ENCODE peak calls at places on chromosomes 6 and 20, in ten cellular contexts. V is esophagus muscularis mucosa, T is dorsolateral prefrontal cortex, X is fibroblast of the aortic adventitia, P is pancreas, M is heart right ventricle, A is Peyer's patch, S is cardiac muscle cell, H is transverse colon, Y is AG09309. R is an unnamed sample.

GRCh38 chr6:130676077-130676772 is 151.0 kb upstream of the SMLR1 start:
- DNase-seq in H (peak; percentile 9), A (no peak), Y (no peak), M (no peak), P (no peak), X (peak; percentile 13), V (no peak), S (no peak), T (no peak), R (no peak)

GRCh38 chr6:168354338-168354737 is 34.8 kb upstream of the DACT2 start:
- DNase-seq in P (no peak), S (no peak), T (no peak), Y (no peak), H (no peak), M (no peak), V (no peak), X (no peak), A (no peak), R (no peak)

GRCh38 chr6:137363805-137364138 is 130.4 kb downstream of the OLIG3 start:
- DNase-seq in T (no peak), V (no peak), P (no peak), H (no peak), Y (no peak), X (no peak), A (no peak), S (no peak), M (no peak), R (no peak)

GRCh38 chr20:10550204-10551118 is 115.4 kb downstream of the SLX4IP start:
- DNase-seq in V (peak; percentile 74), H (no peak), P (peak; percentile 70), A (no peak), Y (no peak), M (no peak), X (no peak), T (no peak), S (no peak), R (no peak)

GRCh38 chr20:14344746-14345145 is 7.3 kb upstream of the FLRT3 start:
- DNase-seq in S (no peak), V (no peak), H (no peak), Y (no peak), T (no peak), M (no peak), P (no peak), A (no peak), X (no peak), R (no peak)

GRCh38 chr20:34825530-34826362 is at the start of gene NCOA6:
- DNase-seq in H (peak; percentile 91), M (peak; percentile 92), V (peak; percentile 96), X (peak; percentile 76), P (peak; percentile 95), T (peak; percentile 89), A (peak; percentile 86), Y (peak; percentile 28), S (peak; percentile 90), R (peak; percentile 90)

GRCh38 chr20:35718972-35719635 is 19.9 kb downstream of the ROMO1 start:
- DNase-seq in H (no peak), V (no peak), T (no peak), X (no peak), P (no peak), M (no peak), Y (no peak), S (no peak), A (no peak), R (no peak)

GRCh38 chr6:27672113-27672799 is 199.4 kb upstream of the ZNF184 start:
- DNase-seq in V (no peak), A (no peak), P (no peak), X (peak; percentile 40), M (no peak), S (peak; percentile 62), H (peak; percentile 14), T (no peak), Y (no peak), R (no peak)

GRCh38 chr6:157120523-157121232 is 202.6 kb downstream of the TMEM242 start:
- DNase-seq in A (no peak), M (no peak), P (no peak), X (no peak), H (no peak), S (no peak), V (no peak), T (no peak), Y (no peak), R (no peak)

GRCh38 chr6:8183266-8183665 is 80.9 kb upstream of the EEF1E1 start:
- DNase-seq in V (no peak), S (no peak), H (no peak), T (no peak), M (no peak), A (no peak), P (no peak), X (no peak), Y (no peak), R (no peak)

GRCh38 chr6:139219746-139220145 is 72.1 kb downstream of the TXLNB start:
- DNase-seq in Y (no peak), H (no peak), A (no peak), X (no peak), M (no peak), V (no peak), T (no peak), P (no peak), S (no peak), R (no peak)

GRCh38 chr6:139219271-139219729 is 72.5 kb downstream of the TXLNB start:
- DNase-seq in H (peak; percentile 82), V (peak; percentile 93), Y (peak; percentile 85), M (peak; percentile 79), A (peak; percentile 87), X (peak; percentile 95), S (peak; percentile 95), T (peak; percentile 27), P (peak; percentile 82), R (peak; percentile 87)
- H3K4me3 ChIP-seq in H (no peak overlapping the region), V (no peak overlapping the region), Y (no peak overlapping the region), M (no peak overlapping the region), A (no peak overlapping the region), X (no peak overlapping the region), S (no peak overlapping the region), T (no peak overlapping the region), P (no peak overlapping the region), R (peak overlapping the region; percentile 35)

DNA sequence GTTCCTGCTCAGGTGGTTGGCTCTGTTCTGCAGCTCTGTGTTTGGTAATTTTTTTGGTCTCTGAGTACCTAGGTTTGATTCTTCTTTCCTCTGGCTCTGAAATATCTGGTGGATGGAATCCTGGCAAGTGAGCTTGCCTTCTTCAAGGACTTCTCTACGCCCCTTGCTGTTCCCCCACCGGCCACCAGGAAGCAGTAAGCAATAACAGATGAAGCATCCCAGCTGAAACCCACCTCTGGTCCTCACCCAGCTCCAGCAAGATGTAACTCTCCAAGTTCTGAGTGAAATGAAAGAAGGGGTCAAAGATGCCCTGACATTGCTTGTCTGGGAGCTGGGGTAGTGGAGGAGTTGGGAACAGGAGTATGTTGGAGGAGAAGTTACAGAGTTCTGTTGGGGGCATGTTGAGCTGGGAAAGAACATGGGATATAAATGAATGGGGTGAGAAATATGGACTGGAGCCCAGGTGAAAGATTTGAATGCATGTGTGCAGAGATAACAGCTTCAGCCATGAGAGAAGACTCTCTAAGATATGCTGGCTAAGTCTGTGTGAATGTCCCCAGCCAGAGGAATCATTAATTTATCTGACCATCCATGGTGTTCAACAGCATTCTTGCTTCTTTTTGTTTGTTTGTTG is 51.3 kb upstream of the GLP1R start:
- DNase-seq in X (peak; percentile 25), A (no peak), P (peak; percentile 68), M (peak; percentile 13), Y (no peak), V (no peak), T (no peak), S (peak; percentile 45), H (no peak), R (no peak)
- TF ChIP-seq CTCF in X (peak; percentile 53), A (peak; percentile 34), P (peak; percentile 19), M (peak; percentile 60), Y (peak; percentile 44), V (peak; percentile 8), T (no peak), S (peak; percentile 65), H (peak; percentile 34), R (no peak)

DNA sequence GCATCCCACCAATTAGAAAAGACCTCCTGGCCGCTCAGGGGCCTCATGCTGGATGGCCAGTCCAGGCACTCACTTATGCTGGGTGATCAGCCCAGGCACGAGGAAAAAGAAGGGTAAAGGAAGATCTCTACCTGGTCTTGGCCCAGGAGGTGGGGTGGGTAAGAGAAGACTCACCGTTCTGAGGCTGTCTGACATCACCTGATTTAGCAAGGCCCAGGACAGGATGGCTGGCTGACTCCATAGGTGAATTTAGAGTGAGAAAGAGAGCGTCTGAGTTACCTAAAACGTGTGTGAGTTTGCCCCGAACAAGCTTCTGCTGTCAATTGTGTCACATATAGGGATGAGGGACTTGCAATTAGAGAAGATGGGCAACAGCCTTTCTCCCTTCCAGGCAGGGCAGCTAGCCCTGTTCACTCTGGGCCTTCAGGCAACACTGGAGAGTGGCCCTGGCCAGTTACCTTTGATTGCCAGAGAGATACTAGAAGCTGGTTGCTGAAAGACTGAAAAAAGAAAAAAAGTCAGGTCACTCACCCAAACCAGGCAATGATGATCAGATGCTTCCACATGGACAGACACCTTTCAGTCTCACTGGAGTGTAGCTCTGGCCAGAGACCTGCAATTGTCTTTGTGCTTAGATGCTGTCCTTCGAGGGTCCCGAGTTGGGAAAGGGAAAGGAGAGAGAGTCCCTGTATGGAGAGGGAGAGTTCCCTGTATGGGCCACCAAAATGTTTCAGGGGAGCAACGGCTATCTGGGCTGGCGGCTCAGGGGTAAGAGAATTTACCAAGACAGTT is 35.7 kb upstream of the IER3 start:
- DNase-seq in A (no peak), T (no peak), Y (no peak), M (no peak), S (no peak), H (no peak), X (no peak), V (no peak), P (no peak), R (no peak)
- H3K4me3 ChIP-seq in A (no peak overlapping the region), T (no peak overlapping the region), Y (no peak overlapping the region), M (no peak overlapping the region), S (no peak overlapping the region), H (no peak overlapping the region), X (no peak overlapping the region), V (no peak overlapping the region), P (no peak overlapping the region), R (no peak overlapping the region)

DNA sequence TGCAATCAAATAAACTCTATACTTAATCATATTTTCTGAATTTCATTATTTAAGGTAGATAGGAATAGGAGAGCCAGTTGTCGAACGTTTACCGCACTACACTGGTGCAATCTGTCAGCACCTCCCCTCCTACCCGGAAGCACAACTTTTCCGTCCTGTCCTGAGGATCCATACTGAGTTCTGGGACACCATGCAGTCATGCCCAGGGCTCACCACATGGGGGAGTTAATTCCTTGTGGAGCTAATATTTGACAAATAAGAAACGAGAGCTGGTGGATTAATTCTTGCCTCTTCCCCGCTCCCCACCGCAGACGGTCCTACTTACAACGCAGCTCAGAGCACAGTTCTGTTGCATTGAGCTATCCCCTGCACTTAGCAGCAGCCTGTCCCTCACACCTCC is 107.7 kb upstream of the RALGAPA2 start:
- DNase-seq in A (no peak), Y (no peak), V (no peak), M (no peak), T (no peak), S (peak; percentile 7), H (no peak), P (no peak), X (no peak), R (no peak)
- TF ChIP-seq CTCF in A (no peak), Y (peak; percentile 15), V (no peak), M (peak; percentile 41), T (peak; percentile 27), S (peak; percentile 25), H (peak; percentile 5), P (no peak), X (peak; percentile 25), R (no peak)

DNA sequence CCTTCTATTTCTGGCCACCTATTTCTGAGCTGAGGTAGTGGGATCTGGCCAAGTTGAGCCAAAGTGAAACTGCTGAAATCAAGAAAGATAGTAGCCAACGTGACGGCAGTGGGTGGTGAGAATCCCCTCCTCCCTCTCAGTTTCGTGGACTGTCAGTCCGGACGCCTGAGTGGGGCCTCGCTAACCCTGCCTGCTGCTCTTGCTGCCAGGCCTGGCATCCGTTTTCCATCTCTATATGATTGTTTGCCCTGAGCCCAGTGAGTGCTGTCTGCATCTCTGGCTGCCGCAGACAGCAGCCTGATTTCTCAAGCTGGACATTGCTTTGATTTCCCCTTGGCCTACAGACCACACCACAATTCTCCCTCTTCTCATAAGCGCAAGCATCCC is 23.5 kb upstream of the PAX1 start:
- DNase-seq in V (no peak), S (no peak), M (no peak), P (no peak), H (no peak), T (no peak), A (no peak), X (no peak), Y (no peak), R (no peak)
- H3K4me3 ChIP-seq in V (peak overlapping the region; percentile 10), S (no peak overlapping the region), M (no peak overlapping the region), P (no peak overlapping the region), H (no peak overlapping the region), T (no peak overlapping the region), A (no peak overlapping the region), X (no peak overlapping the region), Y (no peak overlapping the region), R (no peak overlapping the region)

R was measured in coronary artery.